ENCODE peak calls at places on chromosomes 11 and 22, in four cellular contexts. One of them, this sample, is unnamed.
A peak's percentile ranks its signal among the peaks of the same experiment; 100 is the strongest.

GRCh38 chr11:36459046-36459445 is 51.0 kb downstream of the TRAF6 start:
- DNase-seq in PC-3: no peak
- DNase-seq in heart right ventricle: no peak
- DNase-seq in fibroblast of mammary gland: no peak
- DNase-seq in this sample: no peak

GRCh38 chr11:126748097-126748756 is 252.3 kb downstream of the KIRREL3 start:
- DNase-seq in PC-3: no peak
- DNase-seq in heart right ventricle: no peak
- DNase-seq in fibroblast of mammary gland: no peak
- DNase-seq in this sample: peak; percentile 8

GRCh38 chr22:25816522-25817059 is 74.6 kb downstream of the MYO18B start:
- DNase-seq in PC-3: no peak
- DNase-seq in heart right ventricle: no peak
- DNase-seq in fibroblast of mammary gland: no peak
- DNase-seq in this sample: no peak

GRCh38 chr22:30196141-30196866 is 50.3 kb downstream of the LIF start:
- DNase-seq in PC-3: peak; percentile 93
- DNase-seq in heart right ventricle: peak; percentile 74
- DNase-seq in fibroblast of mammary gland: peak; percentile 100
- DNase-seq in this sample: peak; percentile 100

GRCh38 chr11:88250566-88251080 is 75.4 kb upstream of the RAB38 start:
- DNase-seq in PC-3: no peak
- DNase-seq in heart right ventricle: no peak
- DNase-seq in fibroblast of mammary gland: no peak
- DNase-seq in this sample: no peak

GRCh38 chr11:120547871-120548681 is 36.5 kb downstream of the GRIK4 start:
- DNase-seq in PC-3: peak; percentile 95
- DNase-seq in heart right ventricle: peak; percentile 87
- DNase-seq in fibroblast of mammary gland: peak; percentile 94
- DNase-seq in this sample: peak; percentile 88

GRCh38 chr22:29030618-29031235 is 30.9 kb downstream of the C22orf31 start:
- DNase-seq in PC-3: peak; percentile 76
- DNase-seq in heart right ventricle: peak; percentile 71
- DNase-seq in fibroblast of mammary gland: peak; percentile 87
- DNase-seq in this sample: peak; percentile 96

GRCh38 chr11:36034572-36035331 is 90.9 kb downstream of the LDLRAD3 start:
- DNase-seq in PC-3: peak; percentile 92
- DNase-seq in heart right ventricle: no peak
- DNase-seq in fibroblast of mammary gland: peak; percentile 81
- DNase-seq in this sample: peak; percentile 77

GRCh38 chr22:49509016-49509415 is 318.7 kb downstream of the BRD1 start:
- DNase-seq in PC-3: no peak
- DNase-seq in heart right ventricle: no peak
- DNase-seq in fibroblast of mammary gland: no peak
- DNase-seq in this sample: no peak

GRCh38 chr11:35047179-35047578 is 91.8 kb upstream of the CD44 start:
- DNase-seq in PC-3: no peak
- DNase-seq in heart right ventricle: no peak
- DNase-seq in fibroblast of mammary gland: no peak
- DNase-seq in this sample: no peak

GRCh38 chr11:111775024-111775710 is 9.0 kb upstream of the PPP2R1B start:
- DNase-seq in PC-3: peak; percentile 41
- DNase-seq in heart right ventricle: no peak
- DNase-seq in fibroblast of mammary gland: peak; percentile 35
- DNase-seq in this sample: peak; percentile 53

GRCh38 chr11:110886241-110886640 is 174.0 kb upstream of the ARHGAP20 start:
- DNase-seq in PC-3: no peak
- DNase-seq in heart right ventricle: no peak
- DNase-seq in fibroblast of mammary gland: no peak
- DNase-seq in this sample: no peak

GRCh38 chr11:42410251-42410956 is 901.4 kb upstream of the API5 start:
- DNase-seq in PC-3: peak; percentile 23
- DNase-seq in heart right ventricle: no peak
- DNase-seq in fibroblast of mammary gland: peak; percentile 1
- DNase-seq in this sample: no peak

GRCh38 chr11:14971865-14972580 is at the start of gene CALCA:
- DNase-seq in PC-3: no peak
- DNase-seq in heart right ventricle: no peak
- DNase-seq in fibroblast of mammary gland: no peak
- DNase-seq in this sample: no peak

GRCh38 chr11:124865181-124865901 is at the start of gene ROBO3:
- DNase-seq in PC-3: no peak
- DNase-seq in heart right ventricle: no peak
- DNase-seq in fibroblast of mammary gland: no peak
- DNase-seq in this sample: peak; percentile 17

GRCh38 chr11:61711493-61711892 is 31.3 kb downstream of the DAGLA start:
- DNase-seq in PC-3: no peak
- DNase-seq in heart right ventricle: no peak
- DNase-seq in fibroblast of mammary gland: no peak
- DNase-seq in this sample: no peak

GRCh38 chr11:74442601-74443000 is 24.7 kb downstream of the KCNE3 start:
- DNase-seq in PC-3: peak; percentile 80
- DNase-seq in heart right ventricle: no peak
- DNase-seq in fibroblast of mammary gland: no peak
- DNase-seq in this sample: peak; percentile 43

GRCh38 chr22:44392446-44392921 is 79.7 kb upstream of the SHISAL1 start:
- DNase-seq in PC-3: peak; percentile 69
- DNase-seq in heart right ventricle: peak; percentile 3
- DNase-seq in fibroblast of mammary gland: no peak
- DNase-seq in this sample: no peak

GRCh38 chr11:60377737-60378136 is 595 bp upstream of the MS4A7 start:
- DNase-seq in PC-3: peak; percentile 6
- DNase-seq in heart right ventricle: no peak
- DNase-seq in fibroblast of mammary gland: no peak
- DNase-seq in this sample: no peak

GRCh38 chr11:68998390-68998911 is 14.6 kb downstream of the MRGPRF start:
- DNase-seq in PC-3: peak; percentile 25
- DNase-seq in heart right ventricle: no peak
- DNase-seq in fibroblast of mammary gland: no peak
- DNase-seq in this sample: peak; percentile 33

GRCh38 chr11:109697140-109697843 is 275.3 kb downstream of the C11orf87 start:
- DNase-seq in PC-3: peak; percentile 64
- DNase-seq in heart right ventricle: no peak
- DNase-seq in fibroblast of mammary gland: peak; percentile 67
- DNase-seq in this sample: peak; percentile 57

GRCh38 chr11:97684486-97685439 is 1295.0 kb downstream of the JRKL start:
- DNase-seq in PC-3: no peak
- DNase-seq in heart right ventricle: no peak
- DNase-seq in fibroblast of mammary gland: no peak
- DNase-seq in this sample: no peak

GRCh38 chr11:114340311-114341131 is 44.3 kb downstream of the NNMT start:
- DNase-seq in PC-3: peak; percentile 85
- DNase-seq in heart right ventricle: peak; percentile 15
- DNase-seq in fibroblast of mammary gland: peak; percentile 86
- DNase-seq in this sample: peak; percentile 79

DNA sequence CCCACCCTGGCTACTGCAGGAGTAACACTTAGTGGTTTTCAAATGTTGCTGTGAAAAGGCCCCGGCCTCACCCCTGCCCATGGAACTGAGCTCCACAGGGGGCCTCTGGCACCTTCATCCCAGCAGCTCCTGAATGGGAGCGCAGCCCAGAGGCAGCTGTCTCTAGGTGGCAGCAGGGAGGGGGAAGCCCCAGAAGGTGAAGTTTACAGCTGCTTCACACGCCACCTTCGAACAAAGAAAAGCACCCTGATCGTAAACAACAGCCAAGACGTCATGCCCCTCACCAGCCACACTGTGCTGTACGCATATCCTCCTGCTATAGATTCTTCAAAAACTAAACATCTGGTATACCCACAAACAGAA is 105.5 kb downstream of the CTTN start:
- DNase-seq in PC-3: no peak
- DNase-seq in heart right ventricle: no peak
- DNase-seq in fibroblast of mammary gland: no peak
- DNase-seq in this sample: no peak
- TF ChIP-seq CTCF in PC-3: peak; percentile 61
- TF ChIP-seq CTCF in heart right ventricle: no peak
- TF ChIP-seq CTCF in fibroblast of mammary gland: no peak
- TF ChIP-seq CTCF in this sample: peak; percentile 38

DNA sequence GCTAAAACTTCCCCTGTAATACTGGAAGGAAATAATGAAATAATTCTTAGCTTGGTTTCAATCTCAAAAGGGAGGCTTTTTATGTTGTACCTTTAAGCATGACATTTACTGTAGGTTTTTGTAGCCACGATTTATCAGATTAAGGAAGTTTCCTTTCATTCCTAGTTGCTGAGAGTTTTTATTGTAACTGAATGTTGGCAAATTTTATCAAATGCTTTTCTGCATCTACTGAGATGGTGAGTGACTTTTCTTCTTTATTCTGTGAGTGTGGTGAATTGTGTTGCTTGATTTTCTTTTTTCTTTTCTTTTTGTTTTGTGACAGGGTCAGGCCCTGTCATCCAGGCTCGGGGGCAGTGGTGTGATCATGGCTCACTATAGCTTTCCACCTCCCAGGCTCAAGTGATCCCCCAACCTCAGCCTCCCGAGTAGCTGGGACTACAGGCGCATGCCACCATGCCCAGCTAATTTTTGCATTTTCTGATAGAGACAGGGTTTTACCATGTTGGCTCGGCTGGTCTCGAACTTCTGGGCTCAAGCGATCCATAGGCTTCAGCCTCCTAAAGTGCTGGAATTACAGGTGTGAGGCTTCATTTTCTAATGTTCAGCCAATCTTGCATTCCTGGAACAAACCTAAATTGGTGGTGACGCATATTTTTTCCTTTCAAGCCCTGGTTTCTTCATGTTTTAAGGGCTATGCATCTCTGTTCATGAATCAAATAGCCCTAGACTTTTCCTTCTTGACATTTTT is 26.2 kb downstream of the SUSD2 start:
- DNase-seq in PC-3: no peak
- DNase-seq in heart right ventricle: no peak
- DNase-seq in fibroblast of mammary gland: no peak
- DNase-seq in this sample: peak; percentile 33
- H3K4me3 ChIP-seq in PC-3: peak overlapping the region; percentile 41
- H3K4me3 ChIP-seq in heart right ventricle: no peak overlapping the region
- H3K4me3 ChIP-seq in fibroblast of mammary gland: no peak overlapping the region
- H3K4me3 ChIP-seq in this sample: no peak overlapping the region

GRCh38 chr11:65743928-65744698 is 23.5 kb upstream of the RNASEH2C start:
- DNase-seq in PC-3: peak; percentile 70
- DNase-seq in heart right ventricle: peak; percentile 29
- DNase-seq in fibroblast of mammary gland: peak; percentile 68
- DNase-seq in this sample: peak; percentile 8
- TF ChIP-seq CTCF in PC-3: peak; percentile 66
- TF ChIP-seq CTCF in heart right ventricle: no peak
- TF ChIP-seq CTCF in fibroblast of mammary gland: peak; percentile 53
- TF ChIP-seq CTCF in this sample: peak; percentile 39

DNA sequence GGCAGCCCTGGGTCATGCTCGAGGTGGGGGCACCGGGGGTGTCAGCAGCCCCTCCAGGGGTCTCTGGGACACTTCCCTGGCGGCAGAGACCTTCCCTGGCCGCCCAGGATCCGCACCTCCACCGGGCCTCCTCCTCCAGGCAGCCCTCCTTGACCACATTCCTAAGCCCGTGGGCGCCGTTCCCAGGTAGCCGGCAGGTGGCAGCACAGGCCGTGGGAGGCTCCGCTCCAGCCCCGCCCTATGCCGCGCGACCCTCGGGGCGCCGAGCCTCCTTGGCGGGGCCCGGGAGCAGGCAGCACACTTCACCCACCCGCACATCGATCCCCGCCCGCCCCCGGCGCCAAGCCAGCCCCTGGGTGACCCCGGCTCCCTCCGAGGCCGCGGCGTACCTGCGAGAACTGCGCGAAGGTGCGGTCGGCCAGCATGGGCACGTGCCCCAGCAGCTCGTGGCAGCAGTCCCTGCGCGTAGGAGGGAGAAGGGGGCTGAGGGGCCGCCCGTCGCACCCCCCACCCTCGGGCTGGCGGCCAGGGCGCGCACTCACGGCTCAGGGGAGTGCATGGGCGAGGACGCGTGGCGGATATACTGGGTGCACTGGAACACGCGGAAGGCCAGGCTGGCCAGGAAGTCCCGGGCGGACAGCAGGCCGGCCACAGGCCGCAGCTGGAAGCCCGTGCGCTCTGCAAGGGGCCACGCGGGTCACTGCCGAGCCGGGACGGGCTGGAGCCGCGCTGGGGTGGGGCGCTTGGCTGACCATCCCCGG is 5.3 kb upstream of the INS start:
- DNase-seq in PC-3: peak; percentile 52
- DNase-seq in heart right ventricle: peak; percentile 38
- DNase-seq in fibroblast of mammary gland: no peak
- DNase-seq in this sample: no peak
- H3K4me3 ChIP-seq in PC-3: no peak overlapping the region
- H3K4me3 ChIP-seq in heart right ventricle: peak overlapping the region; percentile 35
- H3K4me3 ChIP-seq in fibroblast of mammary gland: no peak overlapping the region
- H3K4me3 ChIP-seq in this sample: no peak overlapping the region

GRCh38 chr22:22771696-22772377 is 115.8 kb upstream of the IGLL5 start:
- DNase-seq in PC-3: no peak
- DNase-seq in heart right ventricle: no peak
- DNase-seq in fibroblast of mammary gland: no peak
- DNase-seq in this sample: no peak
- TF ChIP-seq CTCF in PC-3: no peak
- TF ChIP-seq CTCF in heart right ventricle: no peak
- TF ChIP-seq CTCF in fibroblast of mammary gland: no peak
- TF ChIP-seq CTCF in this sample: no peak

GRCh38 chr11:46333129-46333947 is 13.9 kb upstream of the DGKZ start:
- DNase-seq in PC-3: no peak
- DNase-seq in heart right ventricle: no peak
- DNase-seq in fibroblast of mammary gland: no peak
- DNase-seq in this sample: no peak

GRCh38 chr11:46331653-46331984 is 15.6 kb upstream of the DGKZ start:
- DNase-seq in PC-3: no peak
- DNase-seq in heart right ventricle: no peak
- DNase-seq in fibroblast of mammary gland: no peak
- DNase-seq in this sample: no peak

GRCh38 chr11:46330887-46331652 is 16.2 kb upstream of the DGKZ start:
- DNase-seq in PC-3: no peak
- DNase-seq in heart right ventricle: no peak
- DNase-seq in fibroblast of mammary gland: no peak
- DNase-seq in this sample: no peak

GRCh38 chr11:46332568-46333128 is 14.6 kb upstream of the DGKZ start:
- DNase-seq in PC-3: no peak
- DNase-seq in heart right ventricle: no peak
- DNase-seq in fibroblast of mammary gland: no peak
- DNase-seq in this sample: no peak

DNA sequence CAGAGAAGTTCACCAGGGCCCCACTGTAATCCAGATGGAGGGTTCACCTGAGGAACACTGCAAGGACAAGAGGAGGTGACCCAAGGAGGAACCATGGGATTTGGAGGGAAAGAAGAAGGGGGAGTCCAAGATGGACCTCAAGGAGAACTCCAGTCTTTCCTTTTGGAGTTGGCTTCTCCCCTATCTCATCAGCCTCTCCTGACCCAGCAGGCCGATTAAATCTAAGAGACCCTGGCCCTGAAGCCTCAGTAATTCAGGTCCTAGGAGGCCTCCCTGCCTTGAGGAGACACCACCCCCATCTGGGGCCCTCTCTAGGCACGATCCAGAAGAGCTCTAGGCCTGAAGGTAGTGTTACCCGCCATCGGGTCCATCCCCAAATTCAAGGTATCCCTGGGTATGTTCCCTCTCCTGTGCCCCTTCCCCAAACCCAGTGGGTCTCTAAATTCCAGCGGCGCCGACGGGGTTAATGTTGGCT is 15.1 kb upstream of the DGKZ start:
- DNase-seq in PC-3: no peak
- DNase-seq in heart right ventricle: no peak
- DNase-seq in fibroblast of mammary gland: no peak
- DNase-seq in this sample: no peak
- H3K4me3 ChIP-seq in PC-3: no peak overlapping the region
- H3K4me3 ChIP-seq in heart right ventricle: peak overlapping the region; percentile 55
- H3K4me3 ChIP-seq in fibroblast of mammary gland: no peak overlapping the region
- H3K4me3 ChIP-seq in this sample: no peak overlapping the region

This sample was measured in astrocyte of the spinal cord.